ENCODE peak calls at places on chromosomes 4 and X, in six cellular contexts. T, H, M, P, W and I are unnamed samples.

GRCh38 chr4:107243141-107243779 is 207.1 kb upstream of the DKK2 start:
- DNase-seq in T (no peak), H (no peak), M (no peak), P (no peak), W (peak), I (no peak)

GRCh38 chr4:132071815-132072214 is 1077.3 kb upstream of the PCDH10 start:
- DNase-seq in T (peak), H (no peak), M (no peak), P (no peak), W (no peak), I (no peak)

GRCh38 chr4:112061418-112061817 is 83.8 kb upstream of the FAM241A start:
- DNase-seq in T (no peak), H (no peak), M (no peak), P (no peak), W (no peak), I (no peak)

GRCh38 chr4:176400816-176401461 is 81.2 kb downstream of the SPCS3 start:
- DNase-seq in T (no peak), H (no peak), M (peak), P (no peak), W (no peak), I (no peak)

GRCh38 chrX:119682019-119682989 is 10.7 kb downstream of the SEPTIN6 start:
- DNase-seq in T (no peak), H (peak), M (no peak), P (no peak), W (no peak), I (no peak)

GRCh38 chr4:112731715-112732114 is 94.8 kb downstream of the LARP7 start:
- DNase-seq in T (no peak), H (no peak), M (no peak), P (no peak), W (no peak), I (no peak)

GRCh38 chr4:40848981-40849380 is 99.2 kb downstream of the NSUN7 start:
- DNase-seq in T (no peak), H (no peak), M (peak), P (no peak), W (no peak), I (no peak)

GRCh38 chrX:40266490-40267333 is 169.0 kb upstream of the BCOR start:
- DNase-seq in T (no peak), H (peak), M (no peak), P (peak), W (peak), I (peak)

GRCh38 chr4:5474756-5475155 is 233.6 kb downstream of the EVC2 start:
- DNase-seq in T (peak), H (no peak), M (no peak), P (no peak), W (no peak), I (no peak)

GRCh38 chrX:115533485-115533884 is 27.5 kb upstream of the PLS3 start:
- DNase-seq in T (peak), H (no peak), M (peak), P (no peak), W (no peak), I (no peak)

GRCh38 chr4:28001698-28002097 is 1141.1 kb downstream of the STIM2 start:
- DNase-seq in T (no peak), H (no peak), M (no peak), P (no peak), W (no peak), I (no peak)

GRCh38 chr4:1293531-1293941 is 3.8 kb downstream of the MAEA start:
- DNase-seq in T (no peak), H (no peak), M (no peak), P (no peak), W (no peak), I (no peak)

GRCh38 chrX:141732031-141732430 is 33.5 kb upstream of the SPANXD start:
- DNase-seq in T (no peak), H (no peak), M (no peak), P (no peak), W (no peak), I (no peak)

GRCh38 chrX:10016516-10017132 is 49.5 kb downstream of the CLDN34 start:
- DNase-seq in T (no peak), H (no peak), M (no peak), P (no peak), W (no peak), I (no peak)

GRCh38 chrX:7240929-7241328 is 93.0 kb upstream of the PUDP start:
- DNase-seq in T (no peak), H (no peak), M (no peak), P (no peak), W (no peak), I (no peak)